ENCODE peak calls at places on chromosomes 7 and 10, in ten cellular contexts. G is psoas muscle; A is hypothalamus; M is CD4-positive, alpha-beta T cell; P is stimulated activated CD4-positive, alpha-beta T cell treated with anti-CD3 and anti-CD28 coated beads, Interleukin-2, amount 100 ng/mL, for 24 hours; B is fibroblast of lung; O is endothelial cell; L is COR-L47; N is CD4-positive, alpha-beta memory T cell; J is AG08395. Z is an unnamed sample.

GRCh38 chr10:132035476-132035875 is 30.3 kb upstream of the JAKMIP3 start:
- DNase-seq in G (no peak), A (no peak), M (no peak), P (no peak), B (no peak), O (no peak), L (no peak), N (no peak), J (no peak), Z (no peak)

GRCh38 chr7:48035301-48035966 is at the start of gene C7orf57:
- DNase-seq in G (peak; percentile 92), A (peak; percentile 40), M (peak; percentile 79), P (peak; percentile 89), B (peak; percentile 87), O (peak; percentile 95), L (peak; percentile 78), N (peak; percentile 88), J (peak; percentile 98), Z (peak; percentile 95)

GRCh38 chr7:20328027-20328426 is 2.7 kb upstream of the ITGB8 start:
- DNase-seq in G (no peak), A (no peak), M (no peak), P (no peak), B (no peak), O (no peak), L (no peak), N (no peak), J (no peak), Z (no peak)

GRCh38 chr7:106563466-106564150 is 97.3 kb downstream of the CCDC71L start:
- DNase-seq in G (no peak), A (no peak), M (no peak), P (no peak), B (no peak), O (no peak), L (peak; percentile 45), N (no peak), J (peak; percentile 31), Z (no peak)

GRCh38 chr7:83502636-83503035 is 146.3 kb downstream of the SEMA3E start:
- DNase-seq in G (no peak), A (no peak), M (no peak), P (no peak), B (no peak), O (no peak), L (no peak), N (no peak), J (no peak), Z (no peak)

GRCh38 chr7:112669306-112669705 is 120.9 kb downstream of the TMEM168 start:
- DNase-seq in G (no peak), A (no peak), M (no peak), P (no peak), B (no peak), O (no peak), L (no peak), N (no peak), J (no peak), Z (no peak)

GRCh38 chr10:107418411-107418810 is 253.9 kb upstream of the SORCS1 start:
- DNase-seq in G (no peak), A (no peak), M (no peak), P (no peak), B (no peak), O (no peak), L (no peak), N (no peak), J (no peak), Z (no peak)

GRCh38 chr7:111232249-111233084 is 141.5 kb downstream of the LRRN3 start:
- DNase-seq in G (no peak), A (no peak), M (no peak), P (no peak), B (peak; percentile 76), O (no peak), L (no peak), N (no peak), J (peak; percentile 48), Z (no peak)

GRCh38 chr7:31106303-31107105 is 54.4 kb downstream of the ADCYAP1R1 start:
- DNase-seq in G (no peak), A (no peak), M (no peak), P (no peak), B (no peak), O (no peak), L (no peak), N (no peak), J (no peak), Z (no peak)

GRCh38 chr7:129066290-129067131 is 11.6 kb upstream of the TNPO3 start:
- DNase-seq in G (no peak), A (no peak), M (no peak), P (no peak), B (peak; percentile 77), O (no peak), L (no peak), N (no peak), J (peak; percentile 86), Z (no peak)

Z was measured in left ventricle myocardium superior.